ENCODE peak calls at places on chromosomes 12 and 14, in eight cellular contexts. O, M, T, A, C, N, U and S are unnamed samples.

GRCh38 chr12:110581951-110582285 is 1.2 kb downstream of the PPTC7 start:
- DNase-seq in T (no peak), A (no peak), C (peak), O (no peak), U (peak), N (no peak), M (no peak), S (peak)

GRCh38 chr12:30928356-30929264 is 2.1 kb downstream of the TSPAN11 start:
- DNase-seq in O (no peak), T (no peak), C (no peak), U (no peak), M (no peak), A (no peak), N (no peak), S (peak)

GRCh38 chr14:22979748-22980392 is 2.5 kb downstream of the AJUBA start:
- DNase-seq in N (no peak), A (no peak), M (no peak), T (no peak), U (no peak), C (peak), O (no peak), S (no peak)

GRCh38 chr12:114809132-114809531 is 125.2 kb upstream of the TBX3 start:
- DNase-seq in C (no peak), A (no peak), O (no peak), T (no peak), N (no peak), U (no peak), M (no peak), S (no peak)

GRCh38 chr12:25829192-25829591 is 129.3 kb upstream of the RASSF8 start:
- DNase-seq in U (no peak), C (no peak), A (no peak), M (no peak), O (no peak), N (no peak), T (no peak), S (no peak)

GRCh38 chr14:87133073-87133815 is 859.7 kb downstream of the GALC start:
- DNase-seq in T (no peak), O (no peak), C (no peak), U (peak), A (no peak), N (no peak), M (no peak), S (no peak)

GRCh38 chr12:101407054-101407437 is 526 bp downstream of the ARL1 start:
- DNase-seq in N (no peak), C (no peak), T (no peak), O (no peak), M (no peak), U (no peak), A (no peak), S (peak)

GRCh38 chr14:32083789-32084188 is 6.7 kb downstream of the ARHGAP5 start:
- DNase-seq in A (no peak), T (no peak), O (no peak), N (no peak), M (no peak), U (no peak), C (peak), S (no peak)

GRCh38 chr14:103880986-103881926 is 33.9 kb upstream of the PPP1R13B start:
- DNase-seq in O (no peak), M (no peak), U (no peak), C (no peak), A (no peak), N (no peak), T (no peak), S (peak)

GRCh38 chr14:23174266-23174665 is 9.2 kb downstream of the SLC7A8 start:
- DNase-seq in O (no peak), C (no peak), U (no peak), A (no peak), N (peak), T (no peak), M (no peak), S (peak)

GRCh38 chr14:90293766-90294471 is 37.6 kb downstream of the PSMC1 start:
- DNase-seq in C (no peak), A (no peak), M (no peak), O (no peak), T (no peak), N (no peak), U (no peak), S (no peak)

GRCh38 chr12:59069481-59069880 is 149.2 kb upstream of the LRIG3 start:
- DNase-seq in U (no peak), M (no peak), C (no peak), N (no peak), A (no peak), O (no peak), T (no peak), S (no peak)

GRCh38 chr14:53640695-53641094 is 315.9 kb downstream of the BMP4 start:
- DNase-seq in A (no peak), T (no peak), M (no peak), U (no peak), C (no peak), O (no peak), N (no peak), S (no peak)

GRCh38 chr12:51827925-51828818 is 20.3 kb downstream of the FIGNL2 start:
- DNase-seq in U (peak), C (no peak), A (peak), O (peak), M (no peak), T (no peak), N (no peak), S (no peak)

GRCh38 chr14:40003773-40004172 is 571.5 kb upstream of the FBXO33 start:
- DNase-seq in M (no peak), O (no peak), N (no peak), A (no peak), U (no peak), C (no peak), T (no peak), S (no peak)

GRCh38 chr12:46901464-46902205 is 75.8 kb upstream of the SLC38A4 start:
- DNase-seq in M (no peak), A (no peak), T (no peak), C (no peak), U (no peak), O (no peak), N (no peak), S (no peak)

GRCh38 chr12:52338241-52338960 is 17.2 kb upstream of the KRT83 start:
- DNase-seq in A (no peak), U (no peak), M (no peak), N (no peak), C (no peak), O (no peak), T (no peak), S (no peak)

GRCh38 chr12:132354982-132355680 is 25.7 kb upstream of the GALNT9 start:
- DNase-seq in C (no peak), M (no peak), A (no peak), O (no peak), N (no peak), U (no peak), T (no peak), S (no peak)